ENCODE peak calls at places on chromosomes 13 and 19, in six cellular contexts. One of them, this sample, is unnamed.
A peak's percentile ranks its signal among the peaks of the same experiment; 100 is the strongest.

GRCh38 chr13:111636271-111636670 is 315.8 kb downstream of the TEX29 start:
- DNase-seq in tibial artery: no peak
- DNase-seq in CD8-positive, alpha-beta memory T cell: no peak
- DNase-seq in IMR-90: no peak
- DNase-seq in Panc1: no peak
- DNase-seq in colonic mucosa: no peak
- DNase-seq in this sample: no peak

GRCh38 chr13:75101997-75102720 is 379.8 kb downstream of the TBC1D4 start:
- DNase-seq in colonic mucosa: no peak
- DNase-seq in Panc1: no peak
- DNase-seq in IMR-90: peak; percentile 6
- DNase-seq in CD8-positive, alpha-beta memory T cell: no peak
- DNase-seq in tibial artery: no peak
- DNase-seq in this sample: no peak

GRCh38 chr13:26759907-26760834 is at the start of gene GPR12:
- DNase-seq in tibial artery: no peak
- DNase-seq in Panc1: no peak
- DNase-seq in IMR-90: no peak
- DNase-seq in colonic mucosa: no peak
- DNase-seq in CD8-positive, alpha-beta memory T cell: no peak
- DNase-seq in this sample: no peak

GRCh38 chr19:30066781-30067759 is 125.0 kb downstream of the URI1 start:
- DNase-seq in tibial artery: no peak
- DNase-seq in colonic mucosa: no peak
- DNase-seq in CD8-positive, alpha-beta memory T cell: no peak
- DNase-seq in IMR-90: no peak
- DNase-seq in Panc1: no peak
- DNase-seq in this sample: no peak

GRCh38 chr19:35031072-35031881 is 1.0 kb downstream of the SCN1B start:
- DNase-seq in Panc1: no peak
- DNase-seq in IMR-90: peak; percentile 18
- DNase-seq in tibial artery: no peak
- DNase-seq in colonic mucosa: no peak
- DNase-seq in CD8-positive, alpha-beta memory T cell: no peak
- DNase-seq in this sample: no peak

GRCh38 chr19:46471116-46471733 is at the start of gene PNMA8A:
- DNase-seq in Panc1: no peak
- DNase-seq in IMR-90: peak; percentile 57
- DNase-seq in colonic mucosa: no peak
- DNase-seq in tibial artery: peak; percentile 92
- DNase-seq in CD8-positive, alpha-beta memory T cell: peak; percentile 38
- DNase-seq in this sample: peak; percentile 60

GRCh38 chr13:25872871-25873607 is 178.8 kb downstream of the SHISA2 start:
- DNase-seq in CD8-positive, alpha-beta memory T cell: no peak
- DNase-seq in IMR-90: no peak
- DNase-seq in Panc1: no peak
- DNase-seq in tibial artery: no peak
- DNase-seq in colonic mucosa: no peak
- DNase-seq in this sample: no peak

GRCh38 chr13:34044660-34045080 is 226.7 kb downstream of the RFC3 start:
- DNase-seq in tibial artery: no peak
- DNase-seq in CD8-positive, alpha-beta memory T cell: no peak
- DNase-seq in IMR-90: peak; percentile 33
- DNase-seq in colonic mucosa: no peak
- DNase-seq in Panc1: peak; percentile 5
- DNase-seq in this sample: no peak

GRCh38 chr13:56317839-56318238 is 822.9 kb upstream of the PRR20A start:
- DNase-seq in CD8-positive, alpha-beta memory T cell: no peak
- DNase-seq in IMR-90: no peak
- DNase-seq in tibial artery: no peak
- DNase-seq in colonic mucosa: no peak
- DNase-seq in Panc1: no peak
- DNase-seq in this sample: no peak

GRCh38 chr19:48346161-48346560 is 17.6 kb downstream of the TMEM143 start:
- DNase-seq in CD8-positive, alpha-beta memory T cell: no peak
- DNase-seq in IMR-90: no peak
- DNase-seq in colonic mucosa: no peak
- DNase-seq in tibial artery: no peak
- DNase-seq in Panc1: no peak
- DNase-seq in this sample: no peak

DNA sequence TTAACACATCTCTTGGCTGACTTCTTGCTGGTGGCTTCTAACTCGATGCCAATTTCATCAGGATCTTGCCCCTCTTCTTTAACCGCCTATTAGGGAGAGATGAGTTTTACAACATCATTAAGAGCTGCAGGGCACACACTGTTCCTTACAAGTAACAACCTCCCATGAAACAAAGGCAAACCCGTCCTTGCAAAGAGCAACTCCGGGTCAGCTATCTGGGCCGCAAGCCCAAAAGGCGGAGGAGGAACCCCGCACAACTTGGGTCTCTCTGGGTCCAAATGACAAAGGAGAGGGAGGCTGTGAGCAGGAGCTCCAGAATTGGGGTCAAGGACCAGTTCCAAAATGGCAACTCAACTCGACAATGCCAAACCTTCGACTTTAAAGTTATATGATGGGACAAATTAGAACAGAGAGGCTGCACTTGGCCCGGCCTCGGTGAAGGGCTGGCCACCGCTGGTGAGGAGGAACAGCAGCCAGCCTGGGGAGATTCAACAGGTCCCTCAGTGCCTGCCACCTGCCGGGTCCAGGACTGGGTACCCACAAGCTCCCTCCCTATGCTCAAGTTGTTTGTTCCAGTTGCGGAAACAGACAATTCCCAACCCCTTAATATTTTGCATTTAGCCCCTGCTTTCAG is 1.1 kb downstream of the SAFB2 start:
- DNase-seq in Panc1: no peak
- DNase-seq in tibial artery: no peak
- DNase-seq in IMR-90: no peak
- DNase-seq in colonic mucosa: peak; percentile 27
- DNase-seq in CD8-positive, alpha-beta memory T cell: no peak
- DNase-seq in this sample: peak; percentile 30
- H3K27ac ChIP-seq in Panc1: peak overlapping the region; percentile 86
- H3K27ac ChIP-seq in tibial artery: peak overlapping the region; percentile 98
- H3K27ac ChIP-seq in IMR-90: peak overlapping the region; percentile 73
- H3K27ac ChIP-seq in colonic mucosa: peak overlapping the region; percentile 93
- H3K27ac ChIP-seq in CD8-positive, alpha-beta memory T cell: peak overlapping the region; percentile 84
- H3K27ac ChIP-seq in this sample: peak overlapping the region; percentile 92

DNA sequence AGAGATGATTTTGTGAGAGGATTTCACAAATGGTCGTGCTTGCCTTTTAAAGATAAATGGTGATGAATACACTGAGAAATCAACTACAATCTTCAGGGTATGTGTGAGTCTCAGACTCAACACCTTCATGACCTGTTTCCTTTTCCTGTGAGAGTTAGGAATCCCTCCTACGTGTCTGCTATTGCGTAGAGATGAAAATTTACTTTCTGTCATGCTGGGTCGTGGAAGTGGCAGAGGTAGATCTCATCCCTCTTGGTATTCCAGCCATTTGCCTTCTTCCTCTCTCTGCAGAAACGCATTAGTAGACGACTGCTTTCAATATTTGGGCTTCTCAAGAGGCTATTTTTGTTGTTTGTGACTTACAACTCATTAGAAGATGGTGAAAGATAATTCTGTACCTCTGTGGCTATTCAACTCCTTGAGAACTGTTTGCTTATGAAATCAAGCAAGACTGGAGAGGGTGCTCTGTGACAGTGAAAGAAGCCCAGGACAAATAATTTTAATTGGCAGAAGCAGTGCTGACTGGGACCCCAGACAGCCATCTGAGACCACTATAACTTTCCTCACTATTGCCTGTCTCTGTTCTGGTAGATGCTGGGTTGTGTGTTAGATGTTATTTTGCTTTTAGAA is 233.1 kb downstream of the LACC1 start:
- DNase-seq in IMR-90: no peak
- DNase-seq in Panc1: no peak
- DNase-seq in CD8-positive, alpha-beta memory T cell: no peak
- DNase-seq in tibial artery: no peak
- DNase-seq in colonic mucosa: no peak
- DNase-seq in this sample: no peak
- H3K27ac ChIP-seq in IMR-90: no peak overlapping the region
- H3K27ac ChIP-seq in Panc1: no peak overlapping the region
- H3K27ac ChIP-seq in CD8-positive, alpha-beta memory T cell: peak overlapping the region; percentile 40
- H3K27ac ChIP-seq in tibial artery: peak overlapping the region; percentile 47
- H3K27ac ChIP-seq in colonic mucosa: no peak overlapping the region
- H3K27ac ChIP-seq in this sample: no peak overlapping the region

GRCh38 chr13:43786472-43786765 is 353 bp downstream of the ENOX1 start:
- DNase-seq in CD8-positive, alpha-beta memory T cell: no peak
- DNase-seq in IMR-90: no peak
- DNase-seq in tibial artery: no peak
- DNase-seq in colonic mucosa: peak; percentile 17
- DNase-seq in Panc1: no peak
- DNase-seq in this sample: no peak

GRCh38 chr13:43787998-43788397 is 1.2 kb upstream of the ENOX1 start:
- DNase-seq in Panc1: no peak
- DNase-seq in CD8-positive, alpha-beta memory T cell: no peak
- DNase-seq in tibial artery: no peak
- DNase-seq in IMR-90: peak; percentile 52
- DNase-seq in colonic mucosa: no peak
- DNase-seq in this sample: peak; percentile 11

GRCh38 chr13:43786766-43787517 is at the start of gene ENOX1:
- DNase-seq in Panc1: no peak
- DNase-seq in tibial artery: peak; percentile 70
- DNase-seq in CD8-positive, alpha-beta memory T cell: no peak
- DNase-seq in colonic mucosa: peak; percentile 22
- DNase-seq in IMR-90: peak; percentile 74
- DNase-seq in this sample: peak; percentile 82

GRCh38 chr13:43785681-43786471 is 896 bp downstream of the ENOX1 start:
- DNase-seq in IMR-90: peak; percentile 63
- DNase-seq in colonic mucosa: peak; percentile 71
- DNase-seq in CD8-positive, alpha-beta memory T cell: no peak
- DNase-seq in tibial artery: peak; percentile 80
- DNase-seq in Panc1: no peak
- DNase-seq in this sample: peak; percentile 64

DNA sequence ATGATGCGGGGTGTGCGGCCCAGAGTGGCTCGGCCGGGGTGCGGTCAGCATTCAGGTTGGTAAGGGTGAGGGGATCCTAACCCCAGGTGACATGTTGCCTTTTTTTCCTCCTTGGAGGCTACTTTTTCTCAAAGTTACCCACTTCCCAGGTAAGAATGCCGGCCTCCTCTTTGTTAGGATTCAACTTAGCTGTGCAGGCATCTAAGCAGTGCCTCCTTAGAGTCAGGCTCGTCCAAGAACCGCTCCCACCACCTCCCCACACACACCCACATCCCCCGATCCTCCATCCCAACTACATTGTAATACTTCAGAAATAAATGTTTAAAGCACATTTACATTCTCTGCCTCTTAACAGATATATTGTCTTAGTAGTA is 733 bp upstream of the ENOX1 start:
- DNase-seq in IMR-90: no peak
- DNase-seq in colonic mucosa: no peak
- DNase-seq in Panc1: no peak
- DNase-seq in tibial artery: no peak
- DNase-seq in CD8-positive, alpha-beta memory T cell: no peak
- DNase-seq in this sample: no peak
- H3K27ac ChIP-seq in IMR-90: peak overlapping the region; percentile 11
- H3K27ac ChIP-seq in colonic mucosa: peak overlapping the region; percentile 66
- H3K27ac ChIP-seq in Panc1: no peak overlapping the region
- H3K27ac ChIP-seq in tibial artery: no peak overlapping the region
- H3K27ac ChIP-seq in CD8-positive, alpha-beta memory T cell: no peak overlapping the region
- H3K27ac ChIP-seq in this sample: peak overlapping the region; percentile 86

GRCh38 chr19:40191836-40192646 is 815 bp downstream of the MAP3K10 start:
- DNase-seq in CD8-positive, alpha-beta memory T cell: no peak
- DNase-seq in colonic mucosa: peak; percentile 23
- DNase-seq in IMR-90: peak; percentile 19
- DNase-seq in tibial artery: no peak
- DNase-seq in Panc1: no peak
- DNase-seq in this sample: no peak
- H3K27ac ChIP-seq in CD8-positive, alpha-beta memory T cell: peak overlapping the region; percentile 9
- H3K27ac ChIP-seq in colonic mucosa: no peak overlapping the region
- H3K27ac ChIP-seq in IMR-90: peak overlapping the region; percentile 1
- H3K27ac ChIP-seq in tibial artery: peak overlapping the region; percentile 100
- H3K27ac ChIP-seq in Panc1: peak overlapping the region; percentile 2
- H3K27ac ChIP-seq in this sample: peak overlapping the region; percentile 26

DNA sequence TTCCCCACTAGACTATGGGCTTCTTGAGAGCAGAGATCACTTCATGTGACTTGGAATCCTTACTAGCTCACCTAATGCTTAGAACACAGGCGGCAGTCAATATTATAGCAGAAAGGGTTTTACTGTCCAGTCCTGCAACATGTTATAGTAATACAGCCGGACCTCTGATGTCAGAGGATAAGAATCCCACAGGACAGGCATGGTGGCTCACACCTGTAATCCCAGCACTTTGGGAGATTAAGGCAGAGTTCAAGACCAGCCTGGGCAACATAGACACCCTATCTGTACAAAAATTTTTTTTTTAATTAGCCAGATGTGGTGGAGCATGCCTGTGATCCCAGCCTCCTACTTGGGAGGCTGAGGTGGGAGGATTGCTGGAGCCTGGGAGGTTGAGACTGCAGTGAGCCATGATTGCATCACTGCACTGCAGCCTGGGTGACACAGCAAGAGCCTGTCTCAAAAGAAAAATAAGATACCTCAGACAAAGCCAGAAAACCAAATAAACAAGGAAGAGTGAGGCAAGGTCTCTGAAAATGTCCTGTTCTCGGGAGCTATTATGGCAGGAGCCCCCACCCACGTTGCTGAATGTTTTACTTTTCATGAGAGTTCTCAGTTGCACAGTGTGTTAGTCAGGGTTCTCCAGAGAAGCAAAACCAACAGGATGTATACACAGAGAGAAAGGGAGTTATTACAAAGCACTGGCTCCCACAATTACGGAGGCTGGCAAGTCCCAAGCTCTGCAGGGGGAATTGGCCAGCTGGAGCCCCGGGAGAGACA is 100.8 kb downstream of the UBL3 start:
- DNase-seq in CD8-positive, alpha-beta memory T cell: no peak
- DNase-seq in tibial artery: no peak
- DNase-seq in IMR-90: peak; percentile 84
- DNase-seq in Panc1: no peak
- DNase-seq in colonic mucosa: no peak
- DNase-seq in this sample: no peak
- H3K27ac ChIP-seq in CD8-positive, alpha-beta memory T cell: no peak overlapping the region
- H3K27ac ChIP-seq in tibial artery: no peak overlapping the region
- H3K27ac ChIP-seq in IMR-90: no peak overlapping the region
- H3K27ac ChIP-seq in Panc1: no peak overlapping the region
- H3K27ac ChIP-seq in colonic mucosa: no peak overlapping the region
- H3K27ac ChIP-seq in this sample: no peak overlapping the region